ENCODE peak calls at places on chromosomes 2 and 18, in five cellular contexts. P is mucosa of gallbladder; J is Caki2; H is globus pallidus; E is effector memory CD4-positive, alpha-beta T cell. A is an unnamed sample.
A peak's percentile ranks its signal among the peaks of the same experiment; 100 is the strongest.

GRCh38 chr2:216620806-216621205 is 12.4 kb upstream of the IGFBP2 start:
- DNase-seq in E (no peak), P (peak; percentile 57), H (no peak), J (no peak), A (no peak)

GRCh38 chr2:24721470-24721869 is 71.7 kb downstream of the PTRHD1 start:
- DNase-seq in E (no peak), H (peak; percentile 94), P (peak; percentile 56), J (peak; percentile 51), A (peak; percentile 59)

GRCh38 chr2:129711816-129712420 is 267.5 kb upstream of the RAB6C start:
- DNase-seq in J (peak; percentile 79), H (no peak), E (no peak), P (no peak), A (no peak)

GRCh38 chr2:179550214-179550613 is 285.6 kb upstream of the SESTD1 start:
- DNase-seq in H (no peak), E (no peak), J (no peak), P (no peak), A (no peak)

GRCh38 chr2:178514664-178515063 is 34.4 kb downstream of the PLEKHA3 start:
- DNase-seq in P (no peak), H (no peak), J (peak; percentile 73), E (no peak), A (no peak)

GRCh38 chr2:49798570-49798969 is 644.3 kb upstream of the FSHR start:
- DNase-seq in P (no peak), H (no peak), E (no peak), J (no peak), A (no peak)

GRCh38 chr2:190537765-190538164 is 3.2 kb upstream of the NEMP2 start:
- DNase-seq in E (no peak), P (no peak), H (no peak), J (peak; percentile 64), A (no peak)

GRCh38 chr18:62987035-62987830 is 271.9 kb downstream of the PHLPP1 start:
- DNase-seq in P (no peak), E (no peak), J (no peak), H (no peak), A (no peak)

GRCh38 chr2:239136762-239137161 is 264.1 kb downstream of the HDAC4 start:
- DNase-seq in E (no peak), H (no peak), J (no peak), P (no peak), A (no peak)

GRCh38 chr2:109009920-109010610 is 21.0 kb upstream of the EDAR start:
- DNase-seq in H (no peak), J (no peak), E (no peak), P (no peak), A (no peak)

GRCh38 chr2:195425328-195425727 is 231.7 kb upstream of the SLC39A10 start:
- DNase-seq in J (no peak), H (no peak), P (no peak), E (no peak), A (no peak)

GRCh38 chr18:63249781-63250180 is 69.8 kb downstream of the BCL2 start:
- DNase-seq in P (no peak), J (no peak), E (no peak), H (no peak), A (no peak)

A was measured in amniotic stem cell.